ENCODE peak calls at places on chromosomes 4 and X, in eight cellular contexts. One of them, this sample, is unnamed.

GRCh38 chrX:148930330-148930729 is 429.9 kb downstream of the AFF2 start:
- DNase-seq in choroid plexus epithelial cell: no peak
- DNase-seq in thoracic aorta: no peak
- DNase-seq in progenitor cell of endocrine pancreas: no peak
- DNase-seq in fibroblast of lung: no peak
- DNase-seq in sigmoid colon: no peak
- DNase-seq in kidney epithelial cell: no peak
- DNase-seq in lower lobe of right lung: no peak
- DNase-seq in this sample: peak; percentile 55

GRCh38 chrX:124217289-124218251 is 114.9 kb upstream of the TEX13D start:
- DNase-seq in choroid plexus epithelial cell: no peak
- DNase-seq in thoracic aorta: no peak
- DNase-seq in progenitor cell of endocrine pancreas: no peak
- DNase-seq in fibroblast of lung: peak; percentile 67
- DNase-seq in sigmoid colon: no peak
- DNase-seq in kidney epithelial cell: no peak
- DNase-seq in lower lobe of right lung: no peak
- DNase-seq in this sample: no peak

GRCh38 chr4:99077177-99077576 is 11.4 kb downstream of the ADH5 start:
- DNase-seq in choroid plexus epithelial cell: no peak
- DNase-seq in thoracic aorta: no peak
- DNase-seq in progenitor cell of endocrine pancreas: no peak
- DNase-seq in fibroblast of lung: no peak
- DNase-seq in sigmoid colon: no peak
- DNase-seq in kidney epithelial cell: no peak
- DNase-seq in lower lobe of right lung: no peak
- DNase-seq in this sample: no peak

GRCh38 chrX:24395775-24396174 is 35.3 kb downstream of the SUPT20HL1 start:
- DNase-seq in choroid plexus epithelial cell: peak; percentile 84
- DNase-seq in thoracic aorta: no peak
- DNase-seq in progenitor cell of endocrine pancreas: peak; percentile 34
- DNase-seq in fibroblast of lung: peak; percentile 73
- DNase-seq in sigmoid colon: no peak
- DNase-seq in kidney epithelial cell: peak; percentile 38
- DNase-seq in lower lobe of right lung: no peak
- DNase-seq in this sample: peak; percentile 79

GRCh38 chrX:72107841-72108590 is 23.7 kb downstream of the RTL5 start:
- DNase-seq in choroid plexus epithelial cell: no peak
- DNase-seq in thoracic aorta: no peak
- DNase-seq in progenitor cell of endocrine pancreas: no peak
- DNase-seq in fibroblast of lung: no peak
- DNase-seq in sigmoid colon: no peak
- DNase-seq in kidney epithelial cell: no peak
- DNase-seq in lower lobe of right lung: no peak
- DNase-seq in this sample: no peak

GRCh38 chr4:172287112-172287511 is 473.9 kb downstream of the GALNTL6 start:
- DNase-seq in choroid plexus epithelial cell: peak; percentile 2
- DNase-seq in thoracic aorta: no peak
- DNase-seq in progenitor cell of endocrine pancreas: no peak
- DNase-seq in fibroblast of lung: no peak
- DNase-seq in sigmoid colon: no peak
- DNase-seq in kidney epithelial cell: no peak
- DNase-seq in lower lobe of right lung: no peak
- DNase-seq in this sample: no peak

GRCh38 chr4:25970691-25971427 is 56.8 kb downstream of the SMIM20 start:
- DNase-seq in choroid plexus epithelial cell: peak; percentile 67
- DNase-seq in thoracic aorta: no peak
- DNase-seq in progenitor cell of endocrine pancreas: no peak
- DNase-seq in fibroblast of lung: peak; percentile 52
- DNase-seq in sigmoid colon: no peak
- DNase-seq in kidney epithelial cell: no peak
- DNase-seq in lower lobe of right lung: no peak
- DNase-seq in this sample: no peak

GRCh38 chr4:992297-993110 is 700 bp downstream of the SLC26A1 start:
- DNase-seq in choroid plexus epithelial cell: peak; percentile 79
- DNase-seq in thoracic aorta: no peak
- DNase-seq in progenitor cell of endocrine pancreas: no peak
- DNase-seq in fibroblast of lung: no peak
- DNase-seq in sigmoid colon: no peak
- DNase-seq in kidney epithelial cell: no peak
- DNase-seq in lower lobe of right lung: peak; percentile 85
- DNase-seq in this sample: no peak

GRCh38 chrX:47802589-47802988 is 34.1 kb upstream of the ZNF81 start:
- DNase-seq in choroid plexus epithelial cell: peak; percentile 44
- DNase-seq in thoracic aorta: no peak
- DNase-seq in progenitor cell of endocrine pancreas: no peak
- DNase-seq in fibroblast of lung: no peak
- DNase-seq in sigmoid colon: no peak
- DNase-seq in kidney epithelial cell: no peak
- DNase-seq in lower lobe of right lung: no peak
- DNase-seq in this sample: peak; percentile 16

GRCh38 chr4:113826431-113826830 is 64.9 kb upstream of the CAMK2D start:
- DNase-seq in choroid plexus epithelial cell: no peak
- DNase-seq in thoracic aorta: no peak
- DNase-seq in progenitor cell of endocrine pancreas: no peak
- DNase-seq in fibroblast of lung: peak; percentile 52
- DNase-seq in sigmoid colon: no peak
- DNase-seq in kidney epithelial cell: no peak
- DNase-seq in lower lobe of right lung: no peak
- DNase-seq in this sample: no peak

GRCh38 chr4:139761461-139761860 is 95.8 kb downstream of the MGST2 start:
- DNase-seq in choroid plexus epithelial cell: peak; percentile 46
- DNase-seq in thoracic aorta: no peak
- DNase-seq in progenitor cell of endocrine pancreas: no peak
- DNase-seq in fibroblast of lung: peak; percentile 25
- DNase-seq in sigmoid colon: no peak
- DNase-seq in kidney epithelial cell: no peak
- DNase-seq in lower lobe of right lung: no peak
- DNase-seq in this sample: peak; percentile 44
- TF ChIP-seq CTCF in choroid plexus epithelial cell: peak; percentile 49
- TF ChIP-seq CTCF in thoracic aorta: no peak
- TF ChIP-seq CTCF in progenitor cell of endocrine pancreas: peak; percentile 37
- TF ChIP-seq CTCF in fibroblast of lung: peak; percentile 27
- TF ChIP-seq CTCF in sigmoid colon: no peak
- TF ChIP-seq CTCF in kidney epithelial cell: no peak
- TF ChIP-seq CTCF in lower lobe of right lung: peak; percentile 28
- TF ChIP-seq CTCF in this sample: no peak

GRCh38 chrX:115894087-115894486 is 276.5 kb upstream of the AGTR2 start:
- DNase-seq in choroid plexus epithelial cell: peak; percentile 4
- DNase-seq in thoracic aorta: no peak
- DNase-seq in progenitor cell of endocrine pancreas: no peak
- DNase-seq in fibroblast of lung: peak; percentile 9
- DNase-seq in sigmoid colon: no peak
- DNase-seq in kidney epithelial cell: no peak
- DNase-seq in lower lobe of right lung: no peak
- DNase-seq in this sample: peak; percentile 43
- TF ChIP-seq CTCF in choroid plexus epithelial cell: no peak
- TF ChIP-seq CTCF in thoracic aorta: no peak
- TF ChIP-seq CTCF in progenitor cell of endocrine pancreas: peak; percentile 11
- TF ChIP-seq CTCF in fibroblast of lung: no peak
- TF ChIP-seq CTCF in sigmoid colon: no peak
- TF ChIP-seq CTCF in kidney epithelial cell: peak; percentile 19
- TF ChIP-seq CTCF in lower lobe of right lung: no peak
- TF ChIP-seq CTCF in this sample: peak; percentile 36

DNA sequence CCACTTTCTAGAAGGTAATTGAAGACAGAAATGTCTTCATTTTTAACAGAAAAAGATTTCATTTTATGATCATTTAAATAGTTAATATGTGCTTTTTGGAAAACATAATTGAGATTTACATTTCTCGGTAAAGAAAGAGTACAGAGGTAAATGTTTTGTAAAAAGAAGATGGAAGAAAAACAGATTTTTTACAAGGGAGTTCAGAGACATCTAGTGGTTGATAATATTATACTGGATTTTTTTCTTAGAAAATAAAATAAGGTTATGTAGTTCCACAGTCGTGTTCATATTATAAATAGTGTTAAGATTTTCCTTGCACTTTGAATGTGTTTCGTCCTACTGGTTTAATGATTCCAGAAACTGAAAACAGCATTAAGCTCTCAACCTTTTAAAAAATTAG is 60.6 kb downstream of the SMARCA1 start:
- DNase-seq in choroid plexus epithelial cell: no peak
- DNase-seq in thoracic aorta: no peak
- DNase-seq in progenitor cell of endocrine pancreas: no peak
- DNase-seq in fibroblast of lung: no peak
- DNase-seq in sigmoid colon: no peak
- DNase-seq in kidney epithelial cell: no peak
- DNase-seq in lower lobe of right lung: no peak
- DNase-seq in this sample: no peak
- TF ChIP-seq CTCF in choroid plexus epithelial cell: peak; percentile 16
- TF ChIP-seq CTCF in thoracic aorta: no peak
- TF ChIP-seq CTCF in progenitor cell of endocrine pancreas: peak; percentile 48
- TF ChIP-seq CTCF in fibroblast of lung: no peak
- TF ChIP-seq CTCF in sigmoid colon: no peak
- TF ChIP-seq CTCF in kidney epithelial cell: peak; percentile 22
- TF ChIP-seq CTCF in lower lobe of right lung: no peak
- TF ChIP-seq CTCF in this sample: no peak

GRCh38 chr4:137610960-137611359 is 78.7 kb upstream of the PCDH18 start:
- DNase-seq in choroid plexus epithelial cell: peak; percentile 61
- DNase-seq in thoracic aorta: no peak
- DNase-seq in progenitor cell of endocrine pancreas: no peak
- DNase-seq in fibroblast of lung: peak; percentile 9
- DNase-seq in sigmoid colon: no peak
- DNase-seq in kidney epithelial cell: no peak
- DNase-seq in lower lobe of right lung: no peak
- DNase-seq in this sample: peak; percentile 24
- TF ChIP-seq CTCF in choroid plexus epithelial cell: peak; percentile 72
- TF ChIP-seq CTCF in thoracic aorta: no peak
- TF ChIP-seq CTCF in progenitor cell of endocrine pancreas: peak; percentile 61
- TF ChIP-seq CTCF in fibroblast of lung: peak; percentile 66
- TF ChIP-seq CTCF in sigmoid colon: no peak
- TF ChIP-seq CTCF in kidney epithelial cell: peak; percentile 45
- TF ChIP-seq CTCF in lower lobe of right lung: no peak
- TF ChIP-seq CTCF in this sample: peak; percentile 30

DNA sequence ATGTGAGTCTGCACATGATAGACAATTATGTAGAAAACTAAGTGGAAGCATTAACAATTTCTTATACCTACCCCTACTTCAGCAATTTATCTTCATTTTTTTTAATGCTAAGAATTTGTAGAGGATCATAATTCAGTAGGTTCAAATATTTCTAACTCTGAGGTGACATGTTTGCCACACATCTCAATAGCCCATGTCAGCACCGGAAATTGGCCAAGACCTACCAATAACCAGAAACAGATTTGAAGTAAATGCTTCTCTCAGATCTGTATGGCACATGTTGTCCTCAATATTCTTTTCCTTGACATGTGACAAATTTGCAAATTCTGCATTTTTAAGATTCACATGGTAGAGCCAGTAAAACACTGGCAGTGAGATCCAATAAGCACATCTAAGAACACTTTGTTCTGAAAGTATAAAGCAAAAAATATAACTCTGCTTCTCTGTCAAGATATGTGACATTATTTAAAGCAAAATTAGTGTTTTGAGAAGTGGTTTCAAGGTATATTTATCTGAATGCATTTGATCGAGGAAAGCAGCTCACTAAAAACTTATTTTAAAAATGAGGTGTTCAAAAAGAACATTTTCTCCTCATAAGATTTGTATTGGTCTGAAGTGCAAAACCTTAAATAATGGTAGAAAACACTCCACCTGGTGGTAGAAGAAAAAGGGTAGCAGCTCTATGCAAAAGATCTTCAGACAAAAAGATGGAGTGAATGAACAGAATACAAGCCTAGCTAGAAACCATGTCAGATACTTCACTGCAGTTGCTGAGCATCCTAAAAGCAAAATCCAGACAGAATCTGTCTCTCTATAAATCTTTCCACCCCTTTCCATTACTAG is 513.9 kb upstream of the FAM241A start:
- DNase-seq in choroid plexus epithelial cell: peak; percentile 51
- DNase-seq in thoracic aorta: no peak
- DNase-seq in progenitor cell of endocrine pancreas: no peak
- DNase-seq in fibroblast of lung: peak; percentile 21
- DNase-seq in sigmoid colon: no peak
- DNase-seq in kidney epithelial cell: no peak
- DNase-seq in lower lobe of right lung: no peak
- DNase-seq in this sample: peak; percentile 34
- TF ChIP-seq CTCF in choroid plexus epithelial cell: peak; percentile 67
- TF ChIP-seq CTCF in thoracic aorta: no peak
- TF ChIP-seq CTCF in progenitor cell of endocrine pancreas: peak; percentile 62
- TF ChIP-seq CTCF in fibroblast of lung: peak; percentile 23
- TF ChIP-seq CTCF in sigmoid colon: no peak
- TF ChIP-seq CTCF in kidney epithelial cell: peak; percentile 62
- TF ChIP-seq CTCF in lower lobe of right lung: no peak
- TF ChIP-seq CTCF in this sample: peak; percentile 29

DNA sequence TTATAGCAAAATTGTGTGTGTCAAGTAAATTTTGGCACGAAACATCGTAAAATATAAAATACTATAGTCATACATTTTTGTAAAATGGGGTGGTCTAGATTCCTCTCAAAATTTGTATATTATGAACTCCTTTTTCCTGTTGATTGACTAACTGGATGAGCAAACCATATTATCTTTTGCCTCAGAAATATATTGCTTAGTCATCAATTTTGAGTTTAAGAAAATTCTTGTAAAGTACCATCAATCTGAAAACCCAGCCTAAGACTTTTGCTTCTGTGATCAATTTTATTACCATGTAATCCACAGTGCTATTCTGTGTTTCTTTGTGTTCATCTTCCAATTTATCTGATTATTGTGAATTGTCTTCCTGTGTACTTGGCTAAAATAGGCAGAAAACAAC is 98.0 kb upstream of the PCDH18 start:
- DNase-seq in choroid plexus epithelial cell: no peak
- DNase-seq in thoracic aorta: no peak
- DNase-seq in progenitor cell of endocrine pancreas: no peak
- DNase-seq in fibroblast of lung: no peak
- DNase-seq in sigmoid colon: no peak
- DNase-seq in kidney epithelial cell: no peak
- DNase-seq in lower lobe of right lung: no peak
- DNase-seq in this sample: no peak
- TF ChIP-seq CTCF in choroid plexus epithelial cell: no peak
- TF ChIP-seq CTCF in thoracic aorta: no peak
- TF ChIP-seq CTCF in progenitor cell of endocrine pancreas: no peak
- TF ChIP-seq CTCF in fibroblast of lung: no peak
- TF ChIP-seq CTCF in sigmoid colon: no peak
- TF ChIP-seq CTCF in kidney epithelial cell: no peak
- TF ChIP-seq CTCF in lower lobe of right lung: no peak
- TF ChIP-seq CTCF in this sample: no peak

GRCh38 chrX:63470506-63470905 is 119.4 kb upstream of the SPIN4 start:
- DNase-seq in choroid plexus epithelial cell: no peak
- DNase-seq in thoracic aorta: no peak
- DNase-seq in progenitor cell of endocrine pancreas: no peak
- DNase-seq in fibroblast of lung: no peak
- DNase-seq in sigmoid colon: no peak
- DNase-seq in kidney epithelial cell: no peak
- DNase-seq in lower lobe of right lung: no peak
- DNase-seq in this sample: no peak

GRCh38 chrX:63471004-63471403 is 119.9 kb upstream of the SPIN4 start:
- DNase-seq in choroid plexus epithelial cell: no peak
- DNase-seq in thoracic aorta: no peak
- DNase-seq in progenitor cell of endocrine pancreas: no peak
- DNase-seq in fibroblast of lung: no peak
- DNase-seq in sigmoid colon: no peak
- DNase-seq in kidney epithelial cell: no peak
- DNase-seq in lower lobe of right lung: no peak
- DNase-seq in this sample: no peak

GRCh38 chrX:63466690-63467089 is 115.6 kb upstream of the SPIN4 start:
- DNase-seq in choroid plexus epithelial cell: peak; percentile 4
- DNase-seq in thoracic aorta: no peak
- DNase-seq in progenitor cell of endocrine pancreas: no peak
- DNase-seq in fibroblast of lung: no peak
- DNase-seq in sigmoid colon: no peak
- DNase-seq in kidney epithelial cell: no peak
- DNase-seq in lower lobe of right lung: no peak
- DNase-seq in this sample: peak; percentile 20
- TF ChIP-seq CTCF in choroid plexus epithelial cell: no peak
- TF ChIP-seq CTCF in thoracic aorta: no peak
- TF ChIP-seq CTCF in progenitor cell of endocrine pancreas: no peak
- TF ChIP-seq CTCF in fibroblast of lung: no peak
- TF ChIP-seq CTCF in sigmoid colon: no peak
- TF ChIP-seq CTCF in kidney epithelial cell: no peak
- TF ChIP-seq CTCF in lower lobe of right lung: no peak
- TF ChIP-seq CTCF in this sample: no peak